ENCODE peak calls at places on chromosomes 12 and 14, in five cellular contexts. Z is aorta; Y is stimulated activated CD8-positive, alpha-beta memory T cell treated with anti-CD3 and anti-CD28 coated beads, Interleukin-4, amount 100 ng/mL, for 4 hours; H is ACHN; J is activated T-cell treated with anti-CD3 and anti-CD28 coated beads, Interleukin-2, amount 50 U/mL, for 72 hours. R is an unnamed sample.

GRCh38 chr14:69328317-69328716 is 68.4 kb downstream of the GALNT16 start:
- DNase-seq in Y (no peak), Z (no peak), J (no peak), H (no peak), R (no peak)

GRCh38 chr12:101826766-101827368 is 3.9 kb downstream of the GNPTAB start:
- DNase-seq in Z (no peak), Y (no peak), H (no peak), J (no peak), R (no peak)

GRCh38 chr12:129844662-129845061 is 59.2 kb downstream of the TMEM132D start:
- DNase-seq in J (no peak), Y (no peak), H (no peak), Z (no peak), R (peak)

GRCh38 chr12:116338064-116338872 is 60.8 kb upstream of the MED13L start:
- DNase-seq in J (no peak), H (no peak), Y (no peak), Z (no peak), R (no peak)

GRCh38 chr14:69501362-69501964 is 16.9 kb downstream of the PLEKHD1 start:
- DNase-seq in Z (no peak), J (no peak), Y (no peak), H (no peak), R (no peak)

GRCh38 chr12:56142184-56142784 is 10.1 kb upstream of the MYL6B start:
- DNase-seq in Z (no peak), Y (no peak), H (no peak), J (no peak), R (no peak)

GRCh38 chr12:114682920-114683708 is 861 bp downstream of the TBX3 start:
- DNase-seq in J (no peak), H (peak), Y (no peak), Z (no peak), R (no peak)

GRCh38 chr14:74510955-74511354 is 17.4 kb downstream of the ISCA2 start:
- DNase-seq in Z (peak), H (no peak), J (no peak), Y (no peak), R (no peak)

GRCh38 chr14:84085493-84085892 is 1444.5 kb upstream of the FLRT2 start:
- DNase-seq in J (no peak), H (no peak), Y (no peak), Z (no peak), R (no peak)

GRCh38 chr12:6039894-6040601 is 84.4 kb downstream of the VWF start:
- DNase-seq in Y (peak), Z (no peak), J (peak), H (peak), R (peak)

GRCh38 chr14:65336191-65336591 is 76.3 kb upstream of the FUT8 start:
- DNase-seq in J (peak), Y (peak), H (no peak), Z (no peak), R (peak)

GRCh38 chr14:66464261-66464660 is 21.9 kb upstream of the CCDC196 start:
- DNase-seq in Z (no peak), H (no peak), J (no peak), Y (no peak), R (no peak)